ENCODE peak calls at places on chromosomes 16 and 17, in seven cellular contexts. L is tibial nerve, G is HFFc6, U is GM06990, E is BJ, J is lower leg skin, K is A549. Q is an unnamed sample.

GRCh38 chr17:27950995-27951394 is 57.8 kb upstream of the LYRM9 start:
- DNase-seq in U (no peak), L (no peak), K (no peak), E (no peak), J (peak), G (no peak), Q (no peak)

GRCh38 chr16:50196736-50197135 is 43.6 kb downstream of the TENT4B start:
- DNase-seq in E (no peak), J (no peak), U (no peak), G (no peak), L (no peak), K (no peak), Q (no peak)

GRCh38 chr17:5686246-5686645 is 101.9 kb upstream of the NLRP1 start:
- DNase-seq in K (no peak), G (no peak), J (no peak), L (no peak), U (no peak), E (no peak), Q (no peak)

GRCh38 chr17:7393613-7394451 is 493 bp downstream of the PLSCR3 start:
- DNase-seq in J (no peak), K (peak), L (no peak), E (no peak), U (no peak), G (no peak), Q (peak)

GRCh38 chr16:68599586-68599985 is 45.5 kb upstream of the CDH3 start:
- DNase-seq in G (no peak), J (no peak), L (no peak), K (no peak), E (no peak), U (no peak), Q (no peak)

GRCh38 chr16:85225721-85226120 is 113.4 kb upstream of the CIBAR2 start:
- DNase-seq in K (no peak), E (no peak), U (no peak), L (no peak), J (no peak), G (no peak), Q (no peak)

GRCh38 chr17:51155416-51155815 is 2.1 kb downstream of the NME1 start:
- DNase-seq in J (no peak), U (no peak), L (no peak), K (no peak), G (no peak), E (no peak), Q (no peak)

GRCh38 chr16:24075929-24076716 is 180.0 kb upstream of the CACNG3 start:
- DNase-seq in L (no peak), G (no peak), E (no peak), U (peak), J (no peak), K (no peak), Q (peak)

GRCh38 chr17:18025596-18026407 is 13.2 kb downstream of the ATPAF2 start:
- DNase-seq in J (no peak), G (peak), U (no peak), K (no peak), E (no peak), L (no peak), Q (no peak)

GRCh38 chr16:46426336-46426735 is 194.8 kb downstream of the SHCBP1 start:
- DNase-seq in K (no peak), G (no peak), L (no peak), E (no peak), J (no peak), U (no peak), Q (no peak)

GRCh38 chr16:50050802-50051201 is 15.0 kb upstream of the HEATR3 start:
- DNase-seq in U (no peak), E (no peak), L (no peak), J (no peak), G (peak), K (no peak), Q (no peak)

GRCh38 chr16:79882292-79882995 is 281.9 kb upstream of the MAF start:
- DNase-seq in G (no peak), U (no peak), J (no peak), L (no peak), K (no peak), E (no peak), Q (no peak)

GRCh38 chr16:66660422-66661209 is 35.9 kb downstream of the CMTM4 start:
- DNase-seq in K (peak), G (peak), E (peak), L (peak), J (peak), U (no peak), Q (peak)

GRCh38 chr17:31433811-31434210 is 42.3 kb downstream of the RAB11FIP4 start:
- DNase-seq in K (no peak), J (no peak), U (no peak), E (no peak), G (no peak), L (no peak), Q (no peak)

GRCh38 chr16:47713225-47713595 is 252.1 kb downstream of the PHKB start:
- DNase-seq in K (no peak), E (peak), U (peak), J (no peak), G (peak), L (no peak), Q (no peak)

GRCh38 chr16:27286446-27286845 is 17.9 kb upstream of the NSMCE1 start:
- DNase-seq in G (peak), L (no peak), K (peak), J (no peak), U (no peak), E (peak), Q (peak)

GRCh38 chr16:77540656-77541055 is 105.8 kb upstream of the ADAMTS18 start:
- DNase-seq in E (no peak), G (no peak), L (no peak), J (no peak), U (no peak), K (no peak), Q (no peak)

DNA sequence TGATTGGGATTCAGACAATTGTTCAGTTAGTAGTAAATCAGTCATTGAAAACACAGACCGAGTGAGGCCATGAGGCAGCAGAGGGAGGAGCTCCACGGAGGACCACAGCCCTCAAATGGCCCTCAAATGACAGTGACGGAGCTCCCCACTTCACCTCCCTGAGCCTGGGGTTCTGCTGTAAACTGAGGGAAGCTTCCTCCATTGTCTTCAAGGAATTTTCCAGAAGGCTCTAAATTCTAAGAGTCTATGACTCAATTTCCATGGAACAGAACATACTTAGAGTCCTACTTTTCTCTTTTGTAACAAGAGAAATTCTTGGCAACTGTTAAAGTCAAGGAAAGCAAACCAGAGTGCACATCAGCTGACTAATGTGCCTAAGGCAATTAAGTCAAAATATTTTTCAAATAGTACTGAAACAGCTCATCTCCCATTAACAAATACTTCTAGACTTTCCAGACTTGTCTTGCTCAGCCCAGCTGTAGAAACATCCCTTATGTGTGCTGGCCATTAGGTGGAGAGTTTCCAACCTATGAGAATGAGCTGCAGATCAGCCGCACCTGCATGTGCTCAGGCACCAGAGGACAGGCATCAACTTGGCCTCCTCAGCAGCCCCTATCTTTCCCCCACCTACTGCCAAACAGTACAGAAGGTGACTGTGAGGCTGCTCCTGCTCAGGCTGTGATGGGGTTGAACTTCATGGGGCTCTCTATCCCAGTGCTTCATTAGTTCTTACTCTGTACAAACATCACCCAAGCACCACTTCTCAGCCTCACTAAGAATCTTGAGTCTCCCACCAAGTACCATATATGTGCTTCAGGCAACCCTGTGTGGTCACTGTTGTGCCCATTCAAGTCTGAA is 32.3 kb downstream of the TEX2 start:
- DNase-seq in G (peak), U (no peak), L (no peak), K (no peak), J (no peak), E (peak), Q (no peak)
- TF ChIP-seq CTCF in G (no peak), U (no peak), L (no peak), K (no peak), J (no peak), E (no peak), Q (no peak)

GRCh38 chr17:50149425-50150353 is 788 bp downstream of the PPP1R9B start:
- DNase-seq in K (no peak), G (no peak), U (peak), J (no peak), L (no peak), E (no peak), Q (peak)

GRCh38 chr17:50150354-50151040 is at the start of gene PPP1R9B:
- DNase-seq in G (no peak), L (no peak), U (no peak), E (no peak), K (no peak), J (no peak), Q (no peak)

GRCh38 chr17:50152736-50153135 is 2.3 kb upstream of the PPP1R9B start:
- DNase-seq in L (no peak), K (no peak), E (no peak), G (no peak), J (no peak), U (no peak), Q (no peak)

GRCh38 chr17:50151937-50152547 is 1.6 kb upstream of the PPP1R9B start:
- DNase-seq in G (peak), E (peak), K (peak), J (peak), L (peak), U (peak), Q (peak)

GRCh38 chr17:50151041-50151936 is 812 bp upstream of the PPP1R9B start:
- DNase-seq in U (peak), L (peak), J (peak), K (peak), E (no peak), G (peak), Q (peak)
- TF ChIP-seq CTCF in U (peak), L (peak), J (no peak), K (peak), E (peak), G (peak), Q (peak)

GRCh38 chr17:37672545-37673078 is 29.4 kb upstream of the DDX52 start:
- DNase-seq in U (no peak), K (no peak), E (no peak), G (peak), J (no peak), L (no peak), Q (no peak)
- TF ChIP-seq CTCF in U (no peak), K (no peak), E (no peak), G (no peak), J (no peak), L (no peak), Q (no peak)

GRCh38 chr16:9226924-9227323 is 135.5 kb downstream of the HAPSTR1 start:
- DNase-seq in U (no peak), K (no peak), G (no peak), E (no peak), J (no peak), L (no peak), Q (no peak)

GRCh38 chr16:9219811-9220210 is 128.4 kb downstream of the HAPSTR1 start:
- DNase-seq in U (no peak), E (no peak), J (no peak), G (no peak), L (no peak), K (no peak), Q (no peak)

GRCh38 chr16:9225527-9226316 is 134.3 kb downstream of the HAPSTR1 start:
- DNase-seq in G (no peak), L (no peak), E (no peak), J (no peak), K (no peak), U (no peak), Q (peak)
- TF ChIP-seq CTCF in G (peak), L (no peak), E (peak), J (no peak), K (peak), U (peak), Q (peak)

GRCh38 chr16:11674001-11674817 is 6.0 kb downstream of the SNN start:
- DNase-seq in L (no peak), G (no peak), U (no peak), E (no peak), K (no peak), J (no peak), Q (no peak)

GRCh38 chr16:11671676-11672075 is 3.4 kb downstream of the SNN start:
- DNase-seq in J (no peak), E (no peak), U (no peak), K (no peak), G (no peak), L (no peak), Q (no peak)

GRCh38 chr16:11673091-11674000 is 5.1 kb downstream of the SNN start:
- DNase-seq in U (no peak), K (no peak), J (no peak), G (no peak), E (no peak), L (no peak), Q (no peak)

GRCh38 chr16:11671271-11671670 is 3.0 kb downstream of the SNN start:
- DNase-seq in E (no peak), G (no peak), J (no peak), K (no peak), U (no peak), L (no peak), Q (no peak)

DNA sequence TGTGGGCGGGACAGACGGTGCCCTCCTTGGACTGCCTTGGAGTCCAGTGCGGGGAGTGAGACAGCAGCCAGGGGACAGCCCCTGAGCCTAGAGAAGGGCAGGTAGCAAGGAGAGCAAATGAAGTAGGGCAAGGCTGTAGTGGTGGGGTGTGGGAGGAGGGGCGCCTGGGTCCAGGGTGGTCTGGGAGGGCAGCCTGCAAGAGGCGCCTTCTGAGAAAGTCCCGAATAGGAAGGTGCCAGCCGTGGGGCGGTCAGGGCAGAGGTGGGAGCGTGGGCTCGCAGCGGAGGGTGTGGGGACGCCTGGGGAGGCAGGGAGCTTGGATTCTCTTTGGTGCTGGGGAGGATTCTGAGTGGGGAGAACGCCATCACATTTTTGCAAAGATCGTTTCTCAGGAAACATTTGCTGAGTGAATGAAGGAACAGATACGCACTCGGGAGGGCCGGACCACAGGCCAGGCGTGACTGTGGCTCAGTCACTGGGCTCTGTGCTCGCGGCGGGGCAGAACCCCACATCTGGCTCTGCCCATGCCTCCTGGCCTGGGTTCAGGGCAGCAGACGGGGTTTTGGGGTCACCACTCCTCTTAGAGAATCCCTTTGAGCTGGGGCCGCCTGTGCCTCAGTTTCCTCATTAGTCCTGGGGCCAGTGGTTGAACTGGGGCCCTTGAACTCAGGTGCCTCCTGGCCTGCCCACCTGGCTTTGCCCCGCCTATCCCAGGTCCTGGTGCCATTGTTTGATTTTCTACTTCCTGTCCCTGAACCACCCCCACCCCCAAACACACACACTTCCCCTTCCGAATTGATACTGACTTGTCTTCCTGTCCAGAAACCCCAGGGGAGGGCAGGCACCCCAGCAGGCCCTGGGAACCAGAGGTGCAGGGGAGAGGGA is 4.2 kb downstream of the SNN start:
- DNase-seq in L (no peak), K (no peak), E (no peak), G (no peak), U (peak), J (no peak), Q (no peak)
- TF ChIP-seq CTCF in L (no peak), K (no peak), E (no peak), G (no peak), U (no peak), J (no peak), Q (no peak)

GRCh38 chr17:2852729-2853110 is 56.5 kb downstream of the RAP1GAP2 start:
- DNase-seq in G (no peak), L (no peak), U (no peak), K (no peak), E (no peak), J (no peak), Q (no peak)
- TF ChIP-seq CTCF in G (no peak), L (no peak), U (no peak), K (no peak), E (no peak), J (no peak), Q (no peak)

GRCh38 chr17:80960037-80960796 is 31.4 kb upstream of the CHMP6 start:
- DNase-seq in J (no peak), K (no peak), U (peak), G (no peak), L (no peak), E (no peak), Q (no peak)

GRCh38 chr17:80961516-80961915 is 30.1 kb upstream of the CHMP6 start:
- DNase-seq in K (no peak), L (no peak), U (peak), G (no peak), J (no peak), E (no peak), Q (no peak)

GRCh38 chr17:80960797-80961452 is 30.7 kb upstream of the CHMP6 start:
- DNase-seq in J (no peak), U (peak), G (no peak), E (no peak), K (no peak), L (no peak), Q (no peak)

GRCh38 chr17:80957461-80957941 is 34.1 kb upstream of the CHMP6 start:
- DNase-seq in L (no peak), G (no peak), K (no peak), U (peak), J (no peak), E (no peak), Q (no peak)

GRCh38 chr17:80959330-80960036 is 32.2 kb upstream of the CHMP6 start:
- DNase-seq in J (peak), L (peak), G (peak), U (peak), E (peak), K (no peak), Q (no peak)
- TF ChIP-seq CTCF in J (no peak), L (no peak), G (no peak), U (no peak), E (no peak), K (no peak), Q (no peak)

GRCh38 chr17:58100506-58100905 is 17.3 kb downstream of the DYNLL2 start:
- DNase-seq in L (no peak), G (no peak), U (no peak), E (no peak), J (no peak), K (no peak), Q (no peak)
- TF ChIP-seq CTCF in L (no peak), G (no peak), U (no peak), E (no peak), J (no peak), K (no peak), Q (no peak)

DNA sequence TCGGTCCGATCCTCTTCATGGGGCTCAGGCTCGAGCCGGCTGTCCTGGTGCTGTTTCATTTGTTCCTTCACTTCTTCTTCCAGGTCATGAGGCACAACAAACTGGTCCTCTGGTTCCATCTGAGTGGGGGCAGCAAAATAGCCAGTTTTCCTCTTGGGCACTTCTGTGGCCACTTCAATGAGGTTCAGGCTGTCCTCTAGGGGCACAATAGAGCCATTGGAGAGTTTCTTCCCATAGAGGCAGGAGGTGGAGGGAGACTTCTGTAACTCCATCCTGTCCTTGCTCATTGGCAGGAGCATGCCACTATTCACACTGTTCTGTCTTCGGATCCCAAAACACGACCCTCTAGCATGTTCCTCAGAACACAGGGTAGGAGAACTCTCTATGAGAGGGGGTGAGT is 22.9 kb downstream of the MARVELD3 start:
- DNase-seq in G (no peak), K (peak), J (no peak), U (no peak), L (no peak), E (no peak), Q (peak)
- TF ChIP-seq CTCF in G (peak), K (peak), J (no peak), U (peak), L (peak), E (peak), Q (peak)

GRCh38 chr17:1398900-1399299 is 1.1 kb downstream of the YWHAE start:
- DNase-seq in E (no peak), G (peak), L (no peak), K (no peak), U (no peak), J (peak), Q (no peak)

GRCh38 chr17:1399366-1399678 is 700 bp downstream of the YWHAE start:
- DNase-seq in G (no peak), K (no peak), L (peak), U (no peak), E (no peak), J (no peak), Q (no peak)

GRCh38 chr17:1402268-1402598 is 2.2 kb upstream of the YWHAE start:
- DNase-seq in U (no peak), G (no peak), K (no peak), L (no peak), J (no peak), E (no peak), Q (no peak)

GRCh38 chr17:1398028-1398427 is 2.0 kb downstream of the YWHAE start:
- DNase-seq in L (no peak), K (no peak), U (no peak), J (no peak), G (no peak), E (no peak), Q (no peak)

GRCh38 chr17:1399679-1400512 is at the start of gene YWHAE:
- DNase-seq in L (peak), E (peak), K (peak), G (peak), J (peak), U (peak), Q (peak)
- TF ChIP-seq CTCF in L (no peak), E (no peak), K (no peak), G (no peak), J (no peak), U (no peak), Q (no peak)

Q was measured in Calu3.